ENCODE peak calls at places on chromosomes 16 and 17, in six cellular contexts. One of them, this sample, is unnamed.

GRCh38 chr17:82806645-82807044 is 33.2 kb downstream of the ZNF750 start:
- DNase-seq in uterus: no peak
- DNase-seq in ovary: no peak
- DNase-seq in HCT116: no peak
- DNase-seq in stomach: no peak
- DNase-seq in thyroid gland: no peak
- DNase-seq in this sample: no peak

GRCh38 chr16:84054916-84055315 is 12.3 kb upstream of the SLC38A8 start:
- DNase-seq in uterus: peak; percentile 11
- DNase-seq in ovary: no peak
- DNase-seq in HCT116: no peak
- DNase-seq in stomach: no peak
- DNase-seq in thyroid gland: no peak
- DNase-seq in this sample: no peak

GRCh38 chr16:85353839-85354622 is 241.8 kb upstream of the CIBAR2 start:
- DNase-seq in uterus: no peak
- DNase-seq in ovary: no peak
- DNase-seq in HCT116: no peak
- DNase-seq in stomach: peak; percentile 82
- DNase-seq in thyroid gland: peak; percentile 88
- DNase-seq in this sample: no peak

GRCh38 chr17:26963163-26963503 is 330.8 kb upstream of the WSB1 start:
- DNase-seq in uterus: no peak
- DNase-seq in ovary: no peak
- DNase-seq in HCT116: no peak
- DNase-seq in stomach: no peak
- DNase-seq in thyroid gland: no peak
- DNase-seq in this sample: no peak

GRCh38 chr17:67157732-67158639 is 87.0 kb downstream of the HELZ start:
- DNase-seq in uterus: no peak
- DNase-seq in ovary: no peak
- DNase-seq in HCT116: peak; percentile 10
- DNase-seq in stomach: no peak
- DNase-seq in thyroid gland: no peak
- DNase-seq in this sample: no peak

GRCh38 chr17:42866631-42867575 is 15.9 kb downstream of the AOC3 start:
- DNase-seq in uterus: no peak
- DNase-seq in ovary: no peak
- DNase-seq in HCT116: no peak
- DNase-seq in stomach: no peak
- DNase-seq in thyroid gland: no peak
- DNase-seq in this sample: no peak

GRCh38 chr16:87823146-87823929 is 46.0 kb downstream of the SLC7A5 start:
- DNase-seq in uterus: no peak
- DNase-seq in ovary: no peak
- DNase-seq in HCT116: no peak
- DNase-seq in stomach: no peak
- DNase-seq in thyroid gland: no peak
- DNase-seq in this sample: no peak

GRCh38 chr17:63445571-63446217 is 412 bp downstream of the CYB561 start:
- DNase-seq in uterus: peak; percentile 32
- DNase-seq in ovary: no peak
- DNase-seq in HCT116: peak; percentile 58
- DNase-seq in stomach: peak; percentile 69
- DNase-seq in thyroid gland: peak; percentile 69
- DNase-seq in this sample: peak; percentile 83

GRCh38 chr17:48586355-48586924 is 3.6 kb downstream of the HOXB3 start:
- DNase-seq in uterus: no peak
- DNase-seq in ovary: no peak
- DNase-seq in HCT116: no peak
- DNase-seq in stomach: no peak
- DNase-seq in thyroid gland: no peak
- DNase-seq in this sample: no peak

GRCh38 chr16:30808163-30808562 is 21.2 kb upstream of the ZNF629 start:
- DNase-seq in uterus: no peak
- DNase-seq in ovary: no peak
- DNase-seq in HCT116: no peak
- DNase-seq in stomach: no peak
- DNase-seq in thyroid gland: no peak
- DNase-seq in this sample: no peak

GRCh38 chr17:76707985-76708807 is 2.6 kb downstream of the MXRA7 start:
- DNase-seq in uterus: no peak
- DNase-seq in ovary: no peak
- DNase-seq in HCT116: no peak
- DNase-seq in stomach: no peak
- DNase-seq in thyroid gland: no peak
- DNase-seq in this sample: no peak

GRCh38 chr16:15961060-15961511 is 11.7 kb downstream of the ABCC1 start:
- DNase-seq in uterus: no peak
- DNase-seq in ovary: no peak
- DNase-seq in HCT116: no peak
- DNase-seq in stomach: no peak
- DNase-seq in thyroid gland: no peak
- DNase-seq in this sample: no peak

GRCh38 chr17:44840936-44841335 is 6.7 kb upstream of the HIGD1B start:
- DNase-seq in uterus: no peak
- DNase-seq in ovary: no peak
- DNase-seq in HCT116: no peak
- DNase-seq in stomach: no peak
- DNase-seq in thyroid gland: no peak
- DNase-seq in this sample: no peak

GRCh38 chr16:79469999-79470398 is 130.5 kb downstream of the MAF start:
- DNase-seq in uterus: no peak
- DNase-seq in ovary: no peak
- DNase-seq in HCT116: no peak
- DNase-seq in stomach: no peak
- DNase-seq in thyroid gland: peak; percentile 5
- DNase-seq in this sample: peak; percentile 48

GRCh38 chr16:73616186-73616585 is 568.3 kb upstream of the ZFHX3 start:
- DNase-seq in uterus: no peak
- DNase-seq in ovary: no peak
- DNase-seq in HCT116: peak; percentile 33
- DNase-seq in stomach: no peak
- DNase-seq in thyroid gland: no peak
- DNase-seq in this sample: no peak

GRCh38 chr17:30476726-30477082 is 504 bp upstream of the GOSR1 start:
- DNase-seq in uterus: no peak
- DNase-seq in ovary: no peak
- DNase-seq in HCT116: no peak
- DNase-seq in stomach: no peak
- DNase-seq in thyroid gland: no peak
- DNase-seq in this sample: no peak

GRCh38 chr16:10675221-10675620 is 19.5 kb downstream of the TEKT5 start:
- DNase-seq in uterus: no peak
- DNase-seq in ovary: no peak
- DNase-seq in HCT116: no peak
- DNase-seq in stomach: no peak
- DNase-seq in thyroid gland: no peak
- DNase-seq in this sample: no peak

GRCh38 chr16:78563905-78564304 is 464.5 kb downstream of the WWOX start:
- DNase-seq in uterus: no peak
- DNase-seq in ovary: no peak
- DNase-seq in HCT116: no peak
- DNase-seq in stomach: no peak
- DNase-seq in thyroid gland: peak; percentile 45
- DNase-seq in this sample: no peak

GRCh38 chr16:73171380-73171779 is 123.5 kb upstream of the ZFHX3 start:
- DNase-seq in uterus: no peak
- DNase-seq in ovary: no peak
- DNase-seq in HCT116: no peak
- DNase-seq in stomach: no peak
- DNase-seq in thyroid gland: no peak
- DNase-seq in this sample: no peak

GRCh38 chr17:17523001-17523713 is 27.0 kb upstream of the RASD1 start:
- DNase-seq in uterus: no peak
- DNase-seq in ovary: no peak
- DNase-seq in HCT116: no peak
- DNase-seq in stomach: peak; percentile 89
- DNase-seq in thyroid gland: peak; percentile 80
- DNase-seq in this sample: peak; percentile 68

GRCh38 chr16:56591377-56592060 is 2.2 kb downstream of the MT3 start:
- DNase-seq in uterus: no peak
- DNase-seq in ovary: no peak
- DNase-seq in HCT116: no peak
- DNase-seq in stomach: no peak
- DNase-seq in thyroid gland: no peak
- DNase-seq in this sample: no peak

GRCh38 chr17:62819511-62820221 is 11.6 kb upstream of the MARCHF10 start:
- DNase-seq in uterus: peak; percentile 62
- DNase-seq in ovary: no peak
- DNase-seq in HCT116: peak; percentile 71
- DNase-seq in stomach: peak; percentile 63
- DNase-seq in thyroid gland: peak; percentile 83
- DNase-seq in this sample: peak; percentile 54

GRCh38 chr17:34303606-34304005 is 15.6 kb upstream of the CCL8 start:
- DNase-seq in uterus: no peak
- DNase-seq in ovary: no peak
- DNase-seq in HCT116: no peak
- DNase-seq in stomach: no peak
- DNase-seq in thyroid gland: no peak
- DNase-seq in this sample: no peak

GRCh38 chr16:29645699-29646187 is 17.3 kb upstream of the SPN start:
- DNase-seq in uterus: no peak
- DNase-seq in ovary: no peak
- DNase-seq in HCT116: peak; percentile 49
- DNase-seq in stomach: no peak
- DNase-seq in thyroid gland: no peak
- DNase-seq in this sample: no peak

GRCh38 chr17:1484586-1485310 is 7.7 kb downstream of the MYO1C start:
- DNase-seq in uterus: peak; percentile 71
- DNase-seq in ovary: peak; percentile 67
- DNase-seq in HCT116: peak; percentile 65
- DNase-seq in stomach: peak; percentile 69
- DNase-seq in thyroid gland: peak; percentile 82
- DNase-seq in this sample: peak; percentile 84

GRCh38 chr16:57916735-57917450 is 54.0 kb downstream of the CNGB1 start:
- DNase-seq in uterus: no peak
- DNase-seq in ovary: no peak
- DNase-seq in HCT116: no peak
- DNase-seq in stomach: no peak
- DNase-seq in thyroid gland: no peak
- DNase-seq in this sample: no peak

GRCh38 chr17:79658811-79659207 is 48.0 kb upstream of the RBFOX3 start:
- DNase-seq in uterus: no peak
- DNase-seq in ovary: no peak
- DNase-seq in HCT116: peak; percentile 43
- DNase-seq in stomach: no peak
- DNase-seq in thyroid gland: no peak
- DNase-seq in this sample: no peak

GRCh38 chr16:85847681-85848601 is 48.4 kb downstream of the COX4I1 start:
- DNase-seq in uterus: no peak
- DNase-seq in ovary: no peak
- DNase-seq in HCT116: no peak
- DNase-seq in stomach: no peak
- DNase-seq in thyroid gland: no peak
- DNase-seq in this sample: no peak

GRCh38 chr16:14400285-14400977 is 229.6 kb downstream of the PARN start:
- DNase-seq in uterus: no peak
- DNase-seq in ovary: no peak
- DNase-seq in HCT116: no peak
- DNase-seq in stomach: no peak
- DNase-seq in thyroid gland: no peak
- DNase-seq in this sample: no peak

GRCh38 chr17:38674013-38674748 is 576 bp downstream of the EPOP start:
- DNase-seq in uterus: peak; percentile 22
- DNase-seq in ovary: no peak
- DNase-seq in HCT116: no peak
- DNase-seq in stomach: peak; percentile 27
- DNase-seq in thyroid gland: peak; percentile 8
- DNase-seq in this sample: no peak

GRCh38 chr17:4043862-4044261 is 79.6 kb upstream of the ATP2A3 start:
- DNase-seq in uterus: no peak
- DNase-seq in ovary: no peak
- DNase-seq in HCT116: no peak
- DNase-seq in stomach: peak; percentile 64
- DNase-seq in thyroid gland: peak; percentile 11
- DNase-seq in this sample: no peak
- H3K36me3 ChIP-seq in uterus: no peaks in the 10 kb centered on the region
- H3K36me3 ChIP-seq in ovary: no peaks in the 10 kb centered on the region
- H3K36me3 ChIP-seq in HCT116: peaks cover 15% of the 10 kb centered on the region
- H3K36me3 ChIP-seq in stomach: peaks cover 99% of the 10 kb centered on the region
- H3K36me3 ChIP-seq in thyroid gland: peaks cover 54% of the 10 kb centered on the region
- H3K36me3 ChIP-seq in this sample: peaks cover 14% of the 10 kb centered on the region

DNA sequence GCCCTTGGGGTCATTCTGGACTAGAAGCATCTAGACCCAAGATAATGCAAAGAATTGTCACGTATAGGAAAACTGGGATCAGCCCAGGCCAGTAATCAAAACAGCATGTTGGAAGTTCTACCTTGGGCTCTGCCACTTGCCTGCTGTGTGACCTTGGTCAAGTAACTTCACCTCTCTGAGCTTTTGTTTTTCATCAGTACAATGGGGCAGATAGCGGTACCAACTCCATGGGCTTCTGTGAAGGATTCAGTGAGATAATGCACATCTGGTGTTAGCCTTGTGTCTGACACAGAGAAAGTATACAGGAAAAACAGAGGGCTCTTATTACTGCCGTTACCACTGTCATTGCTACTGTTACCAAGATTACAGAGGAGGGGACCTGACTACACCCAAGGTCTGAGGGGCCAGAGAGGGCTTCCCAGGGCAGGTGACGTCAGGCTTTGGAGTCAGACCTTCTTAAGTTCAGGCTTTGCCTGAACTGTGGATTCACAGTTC is 24.6 kb downstream of the CMIP start:
- DNase-seq in uterus: no peak
- DNase-seq in ovary: no peak
- DNase-seq in HCT116: no peak
- DNase-seq in stomach: no peak
- DNase-seq in thyroid gland: no peak
- DNase-seq in this sample: no peak
- TF ChIP-seq POLR2A in uterus: no peak
- TF ChIP-seq POLR2A in ovary: no peak
- TF ChIP-seq POLR2A in HCT116: no peak
- TF ChIP-seq POLR2A in stomach: no peak
- TF ChIP-seq POLR2A in thyroid gland: no peak
- TF ChIP-seq POLR2A in this sample: no peak

GRCh38 chr17:47170710-47171109 is 18.4 kb downstream of the CDC27 start:
- DNase-seq in uterus: no peak
- DNase-seq in ovary: no peak
- DNase-seq in HCT116: no peak
- DNase-seq in stomach: no peak
- DNase-seq in thyroid gland: no peak
- DNase-seq in this sample: no peak

GRCh38 chr17:47176438-47176837 is 12.7 kb downstream of the CDC27 start:
- DNase-seq in uterus: no peak
- DNase-seq in ovary: no peak
- DNase-seq in HCT116: no peak
- DNase-seq in stomach: no peak
- DNase-seq in thyroid gland: no peak
- DNase-seq in this sample: no peak

GRCh38 chr17:47177261-47177660 is 11.8 kb downstream of the CDC27 start:
- DNase-seq in uterus: no peak
- DNase-seq in ovary: no peak
- DNase-seq in HCT116: no peak
- DNase-seq in stomach: no peak
- DNase-seq in thyroid gland: no peak
- DNase-seq in this sample: no peak

GRCh38 chr17:47172698-47173565 is 16.2 kb downstream of the CDC27 start:
- DNase-seq in uterus: no peak
- DNase-seq in ovary: no peak
- DNase-seq in HCT116: no peak
- DNase-seq in stomach: no peak
- DNase-seq in thyroid gland: no peak
- DNase-seq in this sample: no peak
- H3K36me3 ChIP-seq in uterus: no peaks in the 10 kb centered on the region
- H3K36me3 ChIP-seq in ovary: no peaks in the 10 kb centered on the region
- H3K36me3 ChIP-seq in HCT116: peaks cover 23% of the 10 kb centered on the region
- H3K36me3 ChIP-seq in stomach: peaks cover 46% of the 10 kb centered on the region
- H3K36me3 ChIP-seq in thyroid gland: peaks cover 4% of the 10 kb centered on the region
- H3K36me3 ChIP-seq in this sample: no peaks in the 10 kb centered on the region

GRCh38 chr17:7887482-7888183 is 956 bp upstream of the CHD3 start:
- DNase-seq in uterus: peak; percentile 93
- DNase-seq in ovary: peak; percentile 93
- DNase-seq in HCT116: peak; percentile 84
- DNase-seq in stomach: peak; percentile 95
- DNase-seq in thyroid gland: peak; percentile 98
- DNase-seq in this sample: peak; percentile 97
- TF ChIP-seq POLR2A in uterus: peak; percentile 41
- TF ChIP-seq POLR2A in ovary: no peak
- TF ChIP-seq POLR2A in HCT116: peak; percentile 59
- TF ChIP-seq POLR2A in stomach: no peak
- TF ChIP-seq POLR2A in thyroid gland: no peak
- TF ChIP-seq POLR2A in this sample: peak; percentile 67